ENCODE peak calls at places on chromosome 7, in seven cellular contexts. B, P, K, C, U, A and V are unnamed samples.

GRCh38 chr7:40644454-40645188 is 509.8 kb downstream of the SUGCT start:
- DNase-seq in P (no peak), C (no peak), K (no peak), B (no peak), U (no peak), A (no peak), V (no peak)

GRCh38 chr7:130409067-130409721 is 28.9 kb downstream of the CPA1 start:
- DNase-seq in C (no peak), A (peak), B (no peak), P (no peak), U (no peak), K (peak), V (no peak)

GRCh38 chr7:131764143-131764795 is 207.8 kb upstream of the PODXL start:
- DNase-seq in K (no peak), C (no peak), A (no peak), B (no peak), U (no peak), P (no peak), V (no peak)

GRCh38 chr7:137086896-137087295 is 218.4 kb downstream of the CHRM2 start:
- DNase-seq in B (no peak), P (no peak), K (no peak), A (no peak), U (no peak), C (no peak), V (no peak)

GRCh38 chr7:92735707-92736106 is 100.7 kb downstream of the CDK6 start:
- DNase-seq in C (no peak), B (no peak), U (no peak), P (no peak), A (peak), K (no peak), V (no peak)

GRCh38 chr7:87960244-87960643 is 26.2 kb downstream of the ADAM22 start:
- DNase-seq in P (no peak), C (no peak), A (no peak), K (no peak), B (no peak), U (no peak), V (no peak)

GRCh38 chr7:79282882-79283602 is 170.4 kb downstream of the MAGI2 start:
- DNase-seq in C (no peak), P (no peak), U (no peak), K (peak), B (no peak), A (peak), V (no peak)

GRCh38 chr7:102927303-102927933 is 14.6 kb downstream of the LRRC17 start:
- DNase-seq in P (no peak), B (no peak), C (no peak), A (no peak), U (no peak), K (no peak), V (no peak)

GRCh38 chr7:156895024-156895780 is 2.2 kb upstream of the LMBR1 start:
- DNase-seq in U (peak), K (peak), P (no peak), A (no peak), C (no peak), B (no peak), V (peak)

GRCh38 chr7:66757939-66758338 is 17.4 kb downstream of the RABGEF1 start:
- DNase-seq in U (no peak), A (no peak), K (no peak), B (no peak), C (no peak), P (no peak), V (no peak)

GRCh38 chr7:132516042-132516840 is 60.0 kb downstream of the PLXNA4 start:
- DNase-seq in A (peak), P (no peak), K (peak), U (no peak), B (no peak), C (no peak), V (no peak)

GRCh38 chr7:154186811-154187210 is 134.6 kb downstream of the DPP6 start:
- DNase-seq in K (no peak), B (no peak), U (no peak), P (no peak), A (no peak), C (no peak), V (no peak)

GRCh38 chr7:48839108-48839507 is 85.2 kb upstream of the CDC14C start:
- DNase-seq in C (no peak), U (no peak), A (no peak), B (no peak), K (no peak), P (no peak), V (no peak)

GRCh38 chr7:102431617-102432298 is 1.6 kb upstream of the ORAI2 start:
- DNase-seq in U (no peak), B (no peak), C (peak), A (no peak), K (no peak), P (peak), V (no peak)

GRCh38 chr7:3112499-3113134 is 69.0 kb upstream of the CARD11 start:
- DNase-seq in P (no peak), K (no peak), A (no peak), U (no peak), B (no peak), C (no peak), V (no peak)

GRCh38 chr7:157499121-157499834 is 162.5 kb downstream of the DNAJB6 start:
- DNase-seq in U (no peak), A (no peak), K (no peak), P (no peak), C (no peak), B (peak), V (peak)

GRCh38 chr7:101740981-101741725 is 76.3 kb upstream of the CUX1 start:
- DNase-seq in A (no peak), K (no peak), B (no peak), U (no peak), C (no peak), P (no peak), V (no peak)

GRCh38 chr7:5339949-5340348 is 57.2 kb downstream of the SLC29A4 start:
- DNase-seq in U (no peak), K (no peak), A (no peak), C (no peak), B (no peak), P (no peak), V (no peak)

GRCh38 chr7:109213081-109213480 is 643.4 kb downstream of the DNAJB9 start:
- DNase-seq in B (no peak), A (no peak), K (no peak), U (no peak), C (no peak), P (no peak), V (no peak)

GRCh38 chr7:33903770-33904679 is 1.3 kb upstream of the BMPER start:
- DNase-seq in K (peak), B (peak), P (peak), A (peak), C (no peak), U (peak), V (peak)

GRCh38 chr7:15558747-15559146 is 3.1 kb downstream of the AGMO start:
- DNase-seq in K (no peak), A (peak), U (no peak), C (no peak), B (no peak), P (no peak), V (no peak)

GRCh38 chr7:12152196-12152918 is 58.7 kb upstream of the TMEM106B start:
- DNase-seq in K (no peak), A (no peak), U (no peak), B (no peak), P (no peak), C (no peak), V (no peak)

GRCh38 chr7:142583424-142583823 is 165.8 kb upstream of the PRSS1 start:
- DNase-seq in A (peak), K (peak), B (no peak), U (peak), P (peak), C (no peak), V (no peak)

GRCh38 chr7:79608005-79608404 is 154.5 kb upstream of the MAGI2 start:
- DNase-seq in A (no peak), K (no peak), U (no peak), B (no peak), C (no peak), P (no peak), V (no peak)

GRCh38 chr7:45980181-45980905 is 59.3 kb upstream of the IGFBP3 start:
- DNase-seq in B (no peak), C (no peak), K (no peak), U (no peak), P (no peak), A (peak), V (no peak)

GRCh38 chr7:117319211-117319610 is 3.6 kb downstream of the WNT2 start:
- DNase-seq in B (no peak), P (no peak), C (no peak), U (no peak), A (no peak), K (no peak), V (no peak)

GRCh38 chr7:148958061-148958460 is 70.2 kb downstream of the PDIA4 start:
- DNase-seq in K (no peak), P (no peak), A (no peak), B (no peak), C (no peak), U (no peak), V (no peak)

GRCh38 chr7:118352854-118353453 is 128.4 kb downstream of the ANKRD7 start:
- DNase-seq in C (no peak), B (no peak), A (no peak), U (no peak), K (no peak), P (no peak), V (no peak)

GRCh38 chr7:24325708-24326107 is 41.7 kb downstream of the NPY start:
- DNase-seq in A (no peak), U (no peak), C (no peak), K (no peak), B (no peak), P (no peak), V (no peak)

GRCh38 chr7:11133436-11133959 is 159.8 kb downstream of the PHF14 start:
- DNase-seq in A (no peak), K (no peak), P (no peak), C (no peak), U (no peak), B (no peak), V (no peak)

GRCh38 chr7:29431686-29432085 is 131.9 kb upstream of the PRR15 start:
- DNase-seq in K (no peak), U (no peak), B (no peak), C (no peak), A (no peak), P (no peak), V (no peak)

GRCh38 chr7:110386914-110387313 is 704.0 kb upstream of the LRRN3 start:
- DNase-seq in B (no peak), U (no peak), A (peak), K (no peak), C (no peak), P (no peak), V (no peak)

GRCh38 chr7:100642534-100642907 is 1.2 kb upstream of the TFR2 start:
- DNase-seq in A (no peak), K (no peak), B (no peak), U (no peak), P (no peak), C (no peak), V (no peak)
- TF ChIP-seq POLR2A in A (no peak), K (no peak), B (no peak), U (no peak), P (no peak), C (no peak), V (no peak)

DNA sequence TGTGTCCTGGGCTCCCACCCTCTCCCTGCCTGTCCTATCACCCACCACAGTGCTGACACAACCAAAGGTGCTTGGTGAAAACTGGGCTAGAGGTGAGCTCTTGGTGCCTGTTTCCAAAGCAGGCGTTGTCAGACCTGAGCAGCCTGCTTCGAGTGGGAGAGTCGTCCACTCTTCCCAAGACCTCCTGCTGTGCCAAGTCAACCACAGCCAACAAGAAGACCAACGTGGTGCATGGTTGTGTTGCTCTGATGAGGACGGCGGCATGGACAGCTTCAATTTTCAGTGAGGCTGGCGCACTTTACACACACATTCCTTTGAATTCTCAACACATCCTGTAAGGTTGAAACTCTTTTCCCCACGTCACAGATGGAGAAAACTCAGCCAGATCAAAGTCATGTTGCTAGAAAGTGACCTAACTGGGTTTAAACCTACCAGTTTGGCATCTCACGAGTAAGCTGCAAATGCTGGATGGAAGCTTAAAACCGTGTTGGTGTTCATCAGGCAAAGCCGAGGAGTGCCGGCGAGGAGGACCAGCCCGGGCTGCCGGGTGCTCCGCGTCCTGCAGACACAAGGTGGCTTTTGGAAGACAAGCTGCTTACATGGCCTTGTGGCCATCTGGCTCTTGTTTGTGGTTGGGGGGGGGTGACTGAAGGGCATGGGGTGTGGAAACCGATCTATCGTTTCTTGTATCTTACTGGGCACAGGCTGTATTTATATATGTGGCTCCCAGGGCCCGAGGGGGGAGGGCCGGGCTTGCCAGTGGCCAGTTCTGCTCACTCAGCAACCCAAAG is 39.3 kb downstream of the INSIG1 start:
- DNase-seq in U (no peak), B (no peak), C (no peak), P (no peak), K (no peak), A (no peak), V (no peak)
- TF ChIP-seq POLR2A in U (no peak), B (no peak), C (no peak), P (no peak), K (no peak), A (no peak), V (no peak)

GRCh38 chr7:77537136-77537594 is at the start of gene PTPN12:
- DNase-seq in U (no peak), A (no peak), B (peak), P (no peak), K (no peak), C (peak), V (peak)
- TF ChIP-seq POLR2A in U (no peak), A (no peak), B (no peak), P (no peak), K (no peak), C (no peak), V (no peak)

GRCh38 chr7:8295638-8296361 is 33.8 kb upstream of the ICA1 start:
- DNase-seq in C (peak), U (peak), B (no peak), K (peak), A (peak), P (peak), V (peak)
- TF ChIP-seq POLR2A in C (no peak), U (no peak), B (no peak), K (no peak), A (no peak), P (no peak), V (no peak)

GRCh38 chr7:55533050-55533728 is 39.1 kb downstream of the VOPP1 start:
- DNase-seq in P (peak), A (peak), B (no peak), K (peak), C (no peak), U (peak), V (no peak)
- TF ChIP-seq POLR2A in P (no peak), A (no peak), B (no peak), K (no peak), C (no peak), U (no peak), V (no peak)

DNA sequence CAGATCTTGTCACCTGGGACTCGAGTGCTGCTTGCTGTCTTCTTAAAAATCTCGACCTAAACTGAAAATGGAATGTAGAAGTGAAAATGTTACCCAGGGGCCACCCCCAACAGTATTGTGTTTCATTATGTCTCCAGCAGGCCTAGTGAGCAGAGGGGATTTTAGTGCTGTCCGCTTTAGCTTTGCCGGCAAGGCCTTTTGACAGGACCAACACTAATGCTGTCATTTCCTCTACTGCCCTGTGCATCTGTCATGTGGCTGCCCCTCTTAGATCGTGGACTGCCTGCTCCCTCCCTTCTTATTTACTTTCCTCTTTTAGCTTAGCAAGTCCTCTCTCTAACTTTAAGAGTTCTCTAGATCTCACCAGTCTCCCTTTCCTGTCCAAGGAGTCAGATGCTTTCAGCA is 639.9 kb downstream of the AUTS2 start:
- DNase-seq in C (no peak), B (no peak), K (no peak), A (no peak), P (no peak), U (no peak), V (no peak)
- TF ChIP-seq POLR2A in C (no peak), B (no peak), K (no peak), A (no peak), P (no peak), U (no peak), V (no peak)

GRCh38 chr7:9681284-9681683 is 1247.9 kb downstream of the NXPH1 start:
- DNase-seq in B (no peak), P (no peak), A (no peak), C (no peak), K (no peak), U (no peak), V (no peak)

DNA sequence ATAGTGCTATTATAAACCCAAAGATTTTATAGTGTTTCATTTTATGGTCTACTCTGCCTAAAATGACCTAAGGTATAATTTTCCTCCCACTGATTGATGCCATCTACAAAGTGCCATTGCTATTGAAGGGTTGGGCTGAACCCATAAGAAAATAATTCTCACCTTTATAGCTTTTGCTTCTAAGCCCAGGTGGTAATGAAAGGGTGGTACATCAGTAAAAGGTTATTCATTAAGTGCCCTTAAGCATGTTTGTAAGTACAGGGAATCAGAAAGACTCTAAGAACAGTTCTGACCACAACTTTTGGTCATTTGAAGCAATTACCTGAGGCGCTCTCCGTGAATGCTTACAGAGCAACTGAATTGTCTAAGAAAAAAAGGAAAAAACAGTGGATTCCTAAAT is 1247.3 kb downstream of the NXPH1 start:
- DNase-seq in P (no peak), C (no peak), B (no peak), A (no peak), U (no peak), K (no peak), V (no peak)
- TF ChIP-seq POLR2A in P (no peak), C (no peak), B (no peak), A (no peak), U (no peak), K (no peak), V (no peak)

GRCh38 chr7:969403-969802 is 5.9 kb downstream of the COX19 start:
- DNase-seq in K (no peak), C (no peak), P (no peak), U (no peak), A (no peak), B (no peak), V (no peak)

GRCh38 chr7:964401-965231 is 10.1 kb upstream of the ADAP1 start:
- DNase-seq in K (no peak), B (peak), U (peak), A (peak), C (no peak), P (peak), V (peak)

GRCh38 chr7:968205-968754 is 7.1 kb downstream of the COX19 start:
- DNase-seq in K (no peak), U (no peak), C (no peak), A (no peak), P (no peak), B (no peak), V (no peak)

GRCh38 chr7:967361-968082 is 7.8 kb downstream of the COX19 start:
- DNase-seq in P (no peak), K (no peak), C (no peak), B (no peak), U (no peak), A (no peak), V (no peak)

DNA sequence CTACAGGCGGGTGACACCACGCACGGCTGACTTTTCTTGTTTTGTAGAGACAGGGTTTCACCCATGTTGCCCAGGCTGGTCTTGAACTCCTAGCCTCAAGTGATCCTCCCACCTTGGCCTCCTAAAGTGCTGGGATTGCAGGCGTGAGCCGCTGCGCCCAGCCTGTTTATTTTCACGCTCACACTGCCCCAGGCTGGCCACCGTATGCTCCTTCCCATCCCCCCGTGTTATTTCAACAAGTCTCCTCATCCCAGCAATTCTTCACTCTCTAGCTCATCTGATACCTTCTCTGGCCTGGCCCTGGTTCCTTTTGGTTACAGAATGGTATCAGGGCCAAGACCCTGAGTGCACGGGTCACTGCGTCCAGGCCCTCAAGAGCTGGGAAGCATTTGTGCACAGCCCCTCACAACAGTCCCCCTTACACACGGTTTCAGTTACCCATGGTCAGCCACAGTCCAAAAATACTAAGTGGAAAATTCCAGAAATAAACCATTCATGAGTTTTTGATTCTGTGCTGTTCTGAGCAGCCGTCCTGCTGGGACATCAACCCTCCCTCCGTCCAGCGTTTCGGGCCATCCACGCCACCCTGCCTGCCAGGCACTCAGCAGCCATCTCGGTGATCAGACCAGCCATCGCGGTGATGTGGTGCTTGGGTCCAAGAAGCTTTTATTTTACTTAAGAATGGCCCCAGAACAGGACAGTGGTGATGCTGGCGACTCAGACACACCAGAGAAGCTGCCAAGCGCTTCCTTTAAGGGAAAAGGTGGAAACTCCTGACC is 8.9 kb downstream of the COX19 start:
- DNase-seq in P (no peak), A (no peak), K (no peak), C (no peak), U (no peak), B (no peak), V (no peak)
- TF ChIP-seq POLR2A in P (no peak), A (no peak), K (no peak), C (no peak), U (no peak), B (no peak), V (no peak)

DNA sequence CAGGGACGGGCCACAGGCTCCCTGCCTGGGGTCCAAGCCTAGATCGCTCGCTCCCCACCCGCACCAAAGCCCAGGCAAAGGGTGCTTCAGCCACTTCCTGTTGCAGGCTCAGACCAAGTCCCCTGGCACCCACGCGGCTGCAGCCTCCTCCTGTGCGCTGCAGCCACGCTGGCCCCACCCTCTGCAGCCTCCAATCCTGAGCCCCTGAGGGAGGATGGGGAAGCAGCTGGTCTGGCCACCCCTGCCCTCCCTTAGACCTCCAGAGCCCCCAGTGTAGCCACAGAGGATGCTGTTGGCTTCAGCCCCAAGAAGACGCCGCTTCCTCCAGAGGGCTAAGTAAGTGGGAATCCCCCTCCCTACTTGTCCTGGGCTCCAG is 9.3 kb downstream of the LIMK1 start:
- DNase-seq in K (peak), A (peak), U (peak), C (no peak), P (peak), B (peak), V (peak)
- TF ChIP-seq POLR2A in K (no peak), A (no peak), U (no peak), C (no peak), P (no peak), B (no peak), V (no peak)